ENCODE peak calls at places on chromosomes 12 and 14, in seven cellular contexts. Z is aorta, M is tibial artery, L is ovary, Y is Panc1, P is esophagus squamous epithelium, S is neuronal stem cell. J is an unnamed sample. For H3K4me1, the result is how much of the 10 kb centered on the place peaks cover.

GRCh38 chr14:95056476-95056875 is 100.9 kb downstream of the DICER1 start:
- DNase-seq in M (no peak), Z (no peak), S (no peak), Y (no peak), L (no peak), P (no peak), J (no peak)

GRCh38 chr14:51304956-51305355 is 64.9 kb downstream of the TMX1 start:
- DNase-seq in Y (no peak), P (no peak), S (no peak), M (no peak), Z (no peak), L (no peak), J (no peak)

GRCh38 chr14:25048170-25049126 is 1.5 kb downstream of the STXBP6 start:
- DNase-seq in M (peak), Y (no peak), P (no peak), L (no peak), S (no peak), Z (peak), J (peak)

GRCh38 chr12:85016423-85016822 is 19.7 kb downstream of the TSPAN19 start:
- DNase-seq in Y (peak), L (no peak), S (no peak), M (no peak), Z (no peak), P (no peak), J (no peak)

GRCh38 chr12:69703146-69703642 is 4.1 kb upstream of the BEST3 start:
- DNase-seq in L (no peak), Z (no peak), M (no peak), P (no peak), Y (no peak), S (no peak), J (no peak)

GRCh38 chr14:77663289-77663688 is 44.5 kb downstream of the ALKBH1 start:
- DNase-seq in Z (no peak), S (no peak), Y (no peak), P (no peak), L (no peak), M (no peak), J (no peak)

GRCh38 chr12:26767116-26767515 is 65.9 kb downstream of the ITPR2 start:
- DNase-seq in Y (no peak), M (no peak), Z (no peak), S (no peak), L (no peak), P (no peak), J (no peak)

GRCh38 chr12:6759741-6760140 is 6.4 kb upstream of the PTMS start:
- DNase-seq in P (no peak), M (no peak), L (no peak), Y (no peak), Z (no peak), S (no peak), J (no peak)

GRCh38 chr12:110107369-110108281 is 16.5 kb upstream of the IFT81 start:
- DNase-seq in L (peak), S (no peak), M (peak), Z (peak), P (no peak), Y (no peak), J (no peak)

GRCh38 chr12:121443911-121444841 is 44.3 kb downstream of the RNF34 start:
- DNase-seq in L (no peak), M (no peak), P (no peak), Z (no peak), S (no peak), Y (no peak), J (no peak)

GRCh38 chr14:104770851-104771272 is 17.9 kb downstream of the SIVA1 start:
- DNase-seq in Z (no peak), Y (peak), S (no peak), L (no peak), P (no peak), M (no peak), J (peak)

DNA sequence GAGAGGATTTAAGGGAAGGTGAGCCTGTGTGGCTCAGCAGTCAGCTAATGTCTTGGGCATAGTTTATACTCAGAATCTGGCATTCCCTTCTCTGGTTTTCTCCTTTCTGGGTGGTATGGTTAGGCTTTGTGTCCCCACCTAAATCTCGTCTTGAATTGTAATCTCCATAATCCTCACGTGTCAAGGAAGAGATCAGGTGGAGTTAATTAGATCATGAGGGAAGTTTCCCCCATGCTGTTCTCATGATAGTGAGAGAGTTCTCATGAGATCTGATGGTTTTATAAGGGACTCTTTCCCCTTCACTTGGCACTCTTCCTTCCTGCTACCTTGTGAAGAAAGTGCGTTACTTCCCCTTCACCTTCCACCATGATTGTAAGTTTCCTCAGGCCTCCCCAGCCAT is 169.8 kb upstream of the PELI2 start:
- DNase-seq in P (no peak), L (no peak), M (no peak), S (no peak), Z (no peak), Y (no peak), J (no peak)
- H3K4me1 ChIP-seq in P (under half), L (under half), M (under half), S (under half), Z (under half), Y (under half), J (under half)

DNA sequence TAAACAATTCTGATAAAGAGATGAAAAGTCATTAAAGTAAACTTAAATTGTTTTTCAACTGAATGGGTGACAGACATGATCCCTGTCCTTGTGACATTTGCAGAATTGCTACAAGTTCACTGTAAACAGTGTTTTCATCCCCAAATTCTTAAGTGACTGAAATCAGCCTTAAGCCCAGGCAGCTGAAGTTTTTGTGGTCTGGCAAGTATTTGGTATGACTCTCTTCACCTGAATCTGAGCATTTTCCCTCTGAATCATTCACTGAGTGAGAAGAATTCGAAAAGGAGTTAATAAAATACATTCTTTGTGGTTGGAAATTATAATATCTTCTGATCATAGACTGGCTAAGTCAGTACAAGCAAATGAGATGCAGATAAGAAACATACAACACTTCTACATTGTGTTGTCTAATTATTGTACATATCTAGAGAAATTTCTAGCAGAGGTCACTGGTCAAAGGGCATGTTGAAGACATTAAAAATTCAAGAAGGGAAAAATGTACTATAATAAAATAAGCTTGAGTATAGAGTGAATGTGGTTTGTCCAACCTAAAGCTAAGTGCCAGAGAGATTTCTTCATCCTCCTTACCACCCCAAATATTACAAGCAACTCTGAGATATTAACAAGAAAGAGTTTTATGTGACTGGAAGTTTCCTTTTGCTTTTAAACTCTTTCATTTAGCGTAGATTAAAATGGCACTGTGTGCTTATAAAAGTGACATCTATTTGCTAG is 177.8 kb upstream of the DIO2 start:
- DNase-seq in P (no peak), Y (no peak), L (no peak), Z (no peak), S (no peak), M (no peak), J (no peak)
- H3K27ac ChIP-seq in P (no peak), Y (no peak), L (no peak), Z (no peak), S (no peak), M (no peak), J (no peak)

GRCh38 chr12:119177056-119177325 is 1.7 kb upstream of the HSPB8 start:
- DNase-seq in S (no peak), P (no peak), L (no peak), Y (no peak), M (no peak), Z (no peak), J (no peak)
- H3K4me1 ChIP-seq in S (under half), P (half or more), L (under half), Y (under half), M (under half), Z (under half), J (under half)

GRCh38 chr12:18646307-18646706 is 91.5 kb downstream of the PLCZ1 start:
- DNase-seq in L (no peak), P (no peak), Y (no peak), S (no peak), Z (no peak), M (no peak), J (no peak)
- H3K27ac ChIP-seq in L (no peak), P (no peak), Y (no peak), S (no peak), Z (no peak), M (no peak), J (no peak)

DNA sequence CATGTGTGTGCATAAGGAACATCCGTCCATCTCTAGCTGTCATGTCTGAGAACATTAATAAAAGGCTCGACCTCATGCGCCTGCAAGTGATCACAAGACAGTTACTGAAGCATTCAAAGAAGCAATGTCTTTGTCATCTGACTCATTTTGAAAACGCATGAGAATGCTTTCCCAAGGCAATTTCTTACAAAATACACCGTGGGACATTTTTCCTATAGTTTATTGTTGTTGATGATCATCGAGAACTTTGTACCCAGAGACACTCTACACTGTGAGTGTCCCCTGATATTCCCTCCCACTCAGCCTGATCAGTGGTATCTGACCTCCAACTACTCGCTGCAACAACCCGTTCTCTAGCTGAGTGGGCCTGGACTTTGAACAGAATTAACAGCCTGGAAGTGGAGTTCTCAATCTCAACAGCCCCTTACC is 68.1 kb downstream of the ETV6 start:
- DNase-seq in M (no peak), P (no peak), S (no peak), Y (no peak), L (no peak), Z (no peak), J (no peak)
- H3K4me1 ChIP-seq in M (under half), P (under half), S (under half), Y (under half), L (under half), Z (under half), J (under half)